ENCODE peak calls at places on chromosome 21, in six cellular contexts. A, M, L, R, V and I are unnamed samples. For H3K4me1, the result is how much of the 10 kb centered on the place peaks cover.

GRCh38 chr21:33080776-33081175 is 10.8 kb downstream of the OLIG1 start:
- DNase-seq in V (no peak), L (no peak), A (no peak), R (no peak), M (no peak), I (no peak)

GRCh38 chr21:38811257-38811656 is 5.5 kb downstream of the ETS2 start:
- DNase-seq in V (no peak), R (no peak), A (no peak), M (no peak), L (no peak), I (no peak)

GRCh38 chr21:33780631-33781030 is 135.0 kb downstream of the ATP5PO start:
- DNase-seq in A (no peak), V (no peak), M (no peak), L (no peak), R (no peak), I (no peak)

GRCh38 chr21:38989745-38990423 is 184.2 kb downstream of the ETS2 start:
- DNase-seq in M (peak), L (no peak), R (no peak), V (peak), A (no peak), I (peak)

GRCh38 chr21:36889401-36889800 is 77.1 kb downstream of the HLCS start:
- DNase-seq in A (no peak), V (no peak), R (no peak), L (no peak), M (no peak), I (no peak)

GRCh38 chr21:17726047-17726446 is 93.1 kb downstream of the C21orf91 start:
- DNase-seq in M (no peak), R (no peak), A (no peak), V (no peak), L (no peak), I (no peak)

GRCh38 chr21:39736716-39737115 is 8.3 kb upstream of the IGSF5 start:
- DNase-seq in R (no peak), V (no peak), L (no peak), A (no peak), M (no peak), I (no peak)

GRCh38 chr21:36663033-36663855 is 35.7 kb upstream of the SIM2 start:
- DNase-seq in A (no peak), R (no peak), M (no peak), V (no peak), L (no peak), I (no peak)

GRCh38 chr21:35016517-35017188 is 32.4 kb downstream of the RUNX1 start:
- DNase-seq in V (no peak), R (no peak), A (no peak), L (no peak), M (no peak), I (no peak)

GRCh38 chr21:35258521-35258920 is 209.4 kb upstream of the RUNX1 start:
- DNase-seq in M (no peak), A (no peak), V (no peak), R (no peak), L (no peak), I (no peak)

GRCh38 chr21:19461481-19462205 is 1058.1 kb upstream of the TMPRSS15 start:
- DNase-seq in L (no peak), A (no peak), R (no peak), M (no peak), V (no peak), I (no peak)

GRCh38 chr21:39238275-39238674 is 55.0 kb upstream of the PSMG1 start:
- DNase-seq in V (no peak), M (no peak), A (no peak), R (no peak), L (no peak), I (no peak)

GRCh38 chr21:33640697-33641338 is 723 bp downstream of the CRYZL1 start:
- DNase-seq in L (no peak), R (no peak), M (no peak), V (no peak), A (peak), I (no peak)

GRCh38 chr21:20646431-20646830 is 351.8 kb upstream of the NCAM2 start:
- DNase-seq in R (no peak), V (no peak), A (no peak), M (no peak), L (no peak), I (no peak)

GRCh38 chr21:16851054-16851453 is 661.8 kb upstream of the CXADR start:
- DNase-seq in L (no peak), M (no peak), R (no peak), V (no peak), A (no peak), I (no peak)

GRCh38 chr21:23968722-23969647 is 1638.3 kb downstream of the MRPL39 start:
- DNase-seq in M (peak), A (peak), L (no peak), V (no peak), R (peak), I (no peak)

GRCh38 chr21:17391811-17392340 is 121.0 kb upstream of the CXADR start:
- DNase-seq in R (no peak), L (no peak), M (no peak), A (no peak), V (no peak), I (no peak)

GRCh38 chr21:35106246-35106835 is 57.2 kb upstream of the RUNX1 start:
- DNase-seq in M (no peak), V (no peak), R (no peak), A (no peak), L (no peak), I (no peak)

GRCh38 chr21:38848187-38848609 is 42.5 kb downstream of the ETS2 start:
- DNase-seq in R (no peak), V (no peak), A (no peak), L (no peak), M (no peak), I (no peak)

GRCh38 chr21:33940846-33941245 is 25.2 kb upstream of the ATP5PO start:
- DNase-seq in A (no peak), L (no peak), R (no peak), M (no peak), V (no peak), I (no peak)

GRCh38 chr21:34956416-34957316 is 92.4 kb downstream of the RUNX1 start:
- DNase-seq in M (no peak), L (no peak), V (no peak), A (no peak), R (no peak), I (no peak)

GRCh38 chr21:29888437-29888836 is 51.4 kb downstream of the GRIK1 start:
- DNase-seq in M (no peak), L (no peak), A (no peak), R (no peak), V (no peak), I (no peak)

GRCh38 chr21:39314155-39315027 is 959 bp upstream of the BRWD1 start:
- DNase-seq in M (peak), A (peak), L (peak), R (peak), V (peak), I (no peak)

GRCh38 chr21:36929622-36930021 is 36.8 kb downstream of the HLCS start:
- DNase-seq in V (peak), L (no peak), A (no peak), R (peak), M (peak), I (no peak)

GRCh38 chr21:36330904-36331303 is 10.9 kb downstream of the MORC3 start:
- DNase-seq in L (peak), A (peak), R (peak), M (peak), V (peak), I (no peak)

GRCh38 chr21:35095859-35096291 is 46.8 kb upstream of the RUNX1 start:
- DNase-seq in R (no peak), L (no peak), V (no peak), A (no peak), M (no peak), I (no peak)

GRCh38 chr21:25330266-25330665 is 277.0 kb downstream of the MRPL39 start:
- DNase-seq in V (no peak), A (no peak), M (no peak), L (no peak), R (no peak), I (no peak)

GRCh38 chr21:38355992-38356781 is 99.4 kb downstream of the KCNJ15 start:
- DNase-seq in R (peak), L (peak), M (peak), A (peak), V (peak), I (peak)

GRCh38 chr21:37075214-37075770 is 2.2 kb downstream of the TTC3 start:
- DNase-seq in A (no peak), R (no peak), M (no peak), L (no peak), V (no peak), I (no peak)

GRCh38 chr21:36134820-36135390 is at the start of gene CBR3:
- DNase-seq in V (peak), L (peak), R (peak), A (peak), M (peak), I (peak)

GRCh38 chr21:37699024-37699770 is 217.1 kb downstream of the KCNJ6 start:
- DNase-seq in R (no peak), M (no peak), V (no peak), L (no peak), A (no peak), I (no peak)

GRCh38 chr21:33071878-33072306 is 2.0 kb downstream of the OLIG1 start:
- DNase-seq in L (no peak), A (no peak), R (no peak), V (no peak), M (no peak), I (peak)

GRCh38 chr21:40166291-40166843 is 299.1 kb downstream of the PCP4 start:
- DNase-seq in R (no peak), A (no peak), M (no peak), L (no peak), V (no peak), I (no peak)

GRCh38 chr21:45032332-45032731 is 42.0 kb upstream of the ADARB1 start:
- DNase-seq in L (no peak), M (no peak), R (no peak), V (no peak), A (no peak), I (peak)

DNA sequence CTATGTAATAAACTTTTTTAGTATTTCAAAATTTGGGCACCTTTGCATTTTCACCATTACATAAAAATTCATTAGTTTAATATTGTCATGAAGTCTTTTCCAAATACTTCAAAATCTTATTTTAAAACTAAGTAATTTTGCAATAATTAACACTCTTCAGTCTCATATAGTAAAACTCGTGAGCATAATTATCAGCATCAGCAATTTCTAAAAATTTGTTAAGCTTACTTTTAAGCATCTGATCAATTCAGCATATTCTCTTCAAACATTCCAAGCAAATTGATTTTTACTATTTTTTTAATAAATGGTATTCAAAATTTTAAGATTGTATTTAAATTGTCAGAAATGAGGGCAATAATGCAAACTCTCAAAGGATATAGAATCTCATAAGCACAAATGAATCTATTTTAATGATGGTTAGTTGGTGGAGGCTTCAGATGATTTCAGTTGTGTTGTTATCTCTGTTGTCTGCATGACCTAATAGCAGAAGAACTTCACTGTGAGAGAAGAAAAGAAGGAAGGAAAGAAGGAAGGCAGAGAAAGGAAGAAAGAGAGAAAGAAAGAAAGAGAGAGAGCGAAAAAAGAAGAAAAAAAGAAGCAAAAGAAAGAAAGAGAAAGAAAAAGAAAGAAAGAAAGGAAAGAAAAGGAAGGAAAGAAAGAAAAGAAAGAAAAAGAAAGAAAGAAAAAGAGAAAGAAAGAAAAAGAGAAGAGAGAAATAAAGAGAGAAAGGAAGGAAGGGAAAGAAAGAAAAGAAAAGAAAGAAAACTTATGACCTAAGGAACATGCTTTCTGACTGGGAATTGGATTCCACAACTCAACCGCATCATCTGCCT is 860.5 kb downstream of the NCAM2 start:
- DNase-seq in A (no peak), M (no peak), R (no peak), V (no peak), L (no peak), I (no peak)
- TF ChIP-seq CTCF in A (no peak), M (no peak), R (no peak), V (no peak), L (no peak), I (no peak)

GRCh38 chr21:42626171-42626570 is 27.2 kb upstream of the PDE9A start:
- DNase-seq in L (no peak), R (no peak), M (no peak), A (no peak), V (no peak), I (peak)
- TF ChIP-seq EP300 in L (no peak), R (no peak), M (no peak), A (no peak), V (no peak), I (no peak)

GRCh38 chr21:43872549-43873198 is 7.7 kb downstream of the AGPAT3 start:
- DNase-seq in L (no peak), V (no peak), A (no peak), M (no peak), R (no peak), I (no peak)
- H3K4me1 ChIP-seq in L (under half), V (under half), A (under half), M (under half), R (under half), I (under half)

DNA sequence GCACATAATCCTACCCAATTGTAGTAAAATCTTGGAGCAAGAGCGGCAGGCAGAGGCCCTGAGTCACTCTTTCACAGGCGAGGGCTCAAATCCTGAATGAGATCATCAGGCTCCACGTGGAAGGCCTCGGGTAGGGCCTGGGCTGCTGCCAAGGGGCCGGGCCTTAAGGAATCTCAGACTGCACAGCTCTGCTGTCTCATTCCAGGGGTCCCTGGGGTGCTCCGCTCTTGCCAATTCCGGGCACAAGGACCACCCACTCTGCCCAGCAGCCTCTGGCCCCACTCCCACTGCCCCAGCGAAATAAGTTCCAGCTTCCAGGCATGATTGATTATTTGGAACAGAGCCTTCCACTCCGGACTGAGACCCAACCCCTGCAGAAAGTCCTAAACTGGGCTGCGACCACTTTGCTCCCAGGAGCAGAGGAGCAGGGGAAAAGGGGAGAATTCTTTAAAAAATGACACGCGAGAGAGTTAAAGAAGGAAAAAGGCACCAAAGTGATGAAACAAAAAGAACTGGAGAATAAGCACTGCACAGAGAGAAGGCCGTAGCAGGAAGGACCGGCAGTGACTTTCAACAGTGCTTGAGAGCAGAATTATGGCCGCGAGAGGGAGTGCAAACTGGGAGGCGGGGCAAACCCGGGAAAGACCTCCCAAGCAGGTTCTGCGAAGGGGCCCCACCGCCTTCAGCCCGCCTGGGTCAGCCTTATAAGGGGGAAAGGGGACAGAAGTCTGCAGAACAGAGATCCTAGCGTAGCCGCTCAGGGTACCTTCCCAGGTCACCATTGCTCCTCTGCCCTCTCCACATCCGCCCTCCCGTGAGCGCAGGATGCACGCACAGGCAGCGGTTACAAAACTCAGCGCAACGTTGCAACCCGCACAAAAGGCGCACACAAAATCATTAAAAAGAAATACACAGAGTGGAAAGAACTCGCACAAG is 2.0 kb downstream of the ADAMTS1 start:
- DNase-seq in A (peak), R (peak), V (peak), M (peak), L (no peak), I (peak)
- TF ChIP-seq CTCF in A (peak), R (peak), V (peak), M (no peak), L (no peak), I (no peak)

GRCh38 chr21:43585924-43586411 is 73.3 kb downstream of the HSF2BP start:
- DNase-seq in R (peak), A (no peak), V (peak), M (peak), L (peak), I (no peak)
- TF ChIP-seq EP300 in R (peak), A (no peak), V (peak), M (peak), L (peak), I (peak)

DNA sequence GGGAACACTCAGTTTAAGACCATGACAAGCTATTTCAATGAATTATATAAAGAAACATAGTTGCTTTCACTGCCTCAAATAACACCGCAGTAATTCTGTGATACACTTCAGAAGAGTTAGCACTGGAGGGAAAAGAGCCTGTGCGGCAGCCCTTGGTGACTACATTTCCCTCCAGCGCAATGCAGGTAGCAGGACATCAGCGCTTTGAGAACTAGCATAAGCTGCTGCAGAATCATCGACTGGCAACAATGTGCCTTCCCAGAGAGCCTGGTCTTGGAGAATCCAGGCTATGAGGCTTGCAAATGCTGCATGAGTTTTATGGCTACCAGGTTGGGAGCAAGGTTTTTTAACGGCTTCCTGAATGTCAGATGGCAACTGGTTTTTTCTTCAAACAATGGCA is 7.5 kb downstream of the NRIP1 start:
- DNase-seq in V (no peak), L (no peak), R (no peak), A (peak), M (no peak), I (no peak)
- H3K4me1 ChIP-seq in V (under half), L (half or more), R (half or more), A (under half), M (under half), I (half or more)

GRCh38 chr21:46154955-46155513 is 345 bp downstream of the FTCD start:
- DNase-seq in M (no peak), L (no peak), R (no peak), V (peak), A (peak), I (peak)

GRCh38 chr21:46157396-46157986 is 2.1 kb upstream of the FTCD start:
- DNase-seq in V (peak), M (no peak), L (no peak), A (peak), R (no peak), I (no peak)

GRCh38 chr21:46156678-46157077 is 1.3 kb upstream of the FTCD start:
- DNase-seq in V (no peak), M (peak), L (no peak), R (no peak), A (no peak), I (no peak)

GRCh38 chr21:46155514-46156377 is at the start of gene FTCD:
- DNase-seq in A (no peak), L (no peak), M (peak), R (no peak), V (peak), I (peak)

GRCh38 chr21:46156378-46156645 is 933 bp upstream of the FTCD start:
- DNase-seq in R (no peak), L (no peak), A (no peak), M (no peak), V (peak), I (no peak)
- TF ChIP-seq CTCF in R (no peak), L (no peak), A (no peak), M (no peak), V (no peak), I (no peak)

DNA sequence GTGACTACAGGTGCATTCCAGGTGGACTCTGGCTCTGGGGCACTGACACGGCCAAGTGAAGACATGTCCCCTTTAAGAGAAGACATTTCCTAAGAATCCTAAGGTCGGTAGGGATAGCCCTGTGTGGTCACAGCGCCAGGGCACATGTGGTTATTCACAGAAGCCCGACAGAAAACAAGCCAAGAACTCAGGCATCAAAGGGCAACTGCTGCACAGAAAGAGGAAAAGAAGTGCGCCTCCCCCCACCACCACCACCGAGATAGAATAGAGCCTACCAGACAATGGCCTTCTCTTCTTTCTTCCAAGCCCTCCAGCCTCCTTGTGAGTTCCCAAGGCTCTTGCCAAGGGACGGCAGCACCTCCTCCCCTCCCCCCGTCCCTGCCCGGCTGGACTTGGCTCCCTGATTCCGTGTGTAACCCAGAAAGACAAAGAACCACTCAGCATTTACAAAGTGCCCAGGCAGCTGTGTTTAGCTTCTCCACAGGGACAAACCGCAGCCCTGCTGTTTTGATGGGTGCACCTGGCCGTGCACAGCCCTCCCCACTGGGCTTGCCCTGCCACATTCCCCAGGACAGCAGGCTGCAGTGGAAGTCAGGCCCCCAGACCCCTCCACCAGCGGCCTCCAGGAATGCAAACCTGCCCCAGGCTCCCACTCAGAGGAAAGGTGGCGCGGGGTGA is 30.2 kb downstream of the TMPRSS2 start:
- DNase-seq in M (peak), R (no peak), L (no peak), A (no peak), V (no peak), I (no peak)
- TF ChIP-seq EP300 in M (no peak), R (no peak), L (no peak), A (no peak), V (no peak), I (no peak)